ENCODE peak calls at places on chromosomes 5 and 9, in eight cellular contexts. W is heart left ventricle, H is AG10803, U is AG09309, F is A549, B is endodermal cell, L is WERI-Rb-1, C is bronchial epithelial cell. M is an unnamed sample.

GRCh38 chr5:149326611-149327010 is 18.7 kb upstream of the GRPEL2 start:
- DNase-seq in C (no peak), W (no peak), B (no peak), U (no peak), L (peak; percentile 66), F (no peak), H (no peak), M (no peak)

GRCh38 chr9:137438591-137439157 is 2.5 kb downstream of the ENTPD8 start:
- DNase-seq in W (peak; percentile 40), H (no peak), F (no peak), B (no peak), L (no peak), U (no peak), C (no peak), M (no peak)

GRCh38 chr9:19184144-19184917 is 46.2 kb upstream of the DENND4C start:
- DNase-seq in F (peak; percentile 74), U (peak; percentile 71), L (no peak), W (peak; percentile 75), B (peak; percentile 76), C (peak; percentile 75), H (peak; percentile 91), M (peak; percentile 88)

GRCh38 chr9:118786877-118787276 is 582.4 kb downstream of the BRINP1 start:
- DNase-seq in B (no peak), C (no peak), H (no peak), W (no peak), U (no peak), L (no peak), F (no peak), M (no peak)

GRCh38 chr9:28051559-28051958 is 478.3 kb upstream of the C9orf72 start:
- DNase-seq in C (no peak), W (no peak), L (no peak), F (no peak), H (peak; percentile 72), B (no peak), U (peak; percentile 31), M (no peak)

GRCh38 chr5:2177244-2177643 is 294.5 kb upstream of the IRX4 start:
- DNase-seq in C (no peak), B (no peak), H (no peak), W (no peak), U (no peak), L (no peak), F (no peak), M (no peak)

GRCh38 chr5:87113848-87114247 is 153.8 kb upstream of the RASA1 start:
- DNase-seq in C (peak; percentile 92), U (peak; percentile 51), F (no peak), W (no peak), B (no peak), L (no peak), H (peak; percentile 84), M (peak; percentile 40)

GRCh38 chr9:133437753-133438531 is 15.8 kb downstream of the ADAMTS13 start:
- DNase-seq in F (no peak), U (no peak), B (peak; percentile 82), H (no peak), L (peak; percentile 47), W (no peak), C (no peak), M (no peak)

GRCh38 chr9:97591535-97591934 is 41.6 kb downstream of the TSTD2 start:
- DNase-seq in F (no peak), H (no peak), W (no peak), B (no peak), C (no peak), L (no peak), U (no peak), M (no peak)

GRCh38 chr5:159304961-159305595 is 25.2 kb downstream of the IL12B start:
- DNase-seq in F (no peak), C (peak; percentile 72), H (no peak), W (no peak), B (no peak), U (no peak), L (no peak), M (no peak)

GRCh38 chr9:108837530-108837929 is 18.3 kb downstream of the ACTL7B start:
- DNase-seq in U (no peak), C (peak; percentile 95), L (peak; percentile 47), W (no peak), F (no peak), B (no peak), H (no peak), M (no peak)

GRCh38 chr5:55510523-55510880 is 24.3 kb downstream of the PLPP1 start:
- DNase-seq in C (no peak), L (no peak), F (no peak), H (no peak), B (no peak), U (no peak), W (no peak), M (no peak)

GRCh38 chr5:122089614-122090013 is 11.6 kb upstream of the LOX start:
- DNase-seq in B (no peak), F (no peak), U (peak; percentile 86), W (no peak), H (peak; percentile 94), L (no peak), C (peak; percentile 69), M (peak; percentile 56)

GRCh38 chr9:121013911-121014310 is 36.2 kb downstream of the C5 start:
- DNase-seq in F (no peak), C (no peak), B (no peak), H (no peak), L (no peak), U (no peak), W (no peak), M (no peak)

GRCh38 chr9:125433461-125434001 is 171.9 kb downstream of the GAPVD1 start:
- DNase-seq in B (no peak), W (no peak), L (no peak), U (no peak), C (no peak), F (no peak), H (peak; percentile 29), M (no peak)

GRCh38 chr5:181044093-181044599 is 4.1 kb downstream of the BTNL9 start:
- DNase-seq in L (no peak), C (no peak), U (no peak), B (peak; percentile 26), H (no peak), W (no peak), F (no peak), M (no peak)

GRCh38 chr5:111233050-111233370 is 8.8 kb downstream of the CAMK4 start:
- DNase-seq in F (no peak), H (no peak), C (no peak), W (no peak), L (no peak), U (no peak), B (no peak), M (no peak)
- H3K4me3 ChIP-seq in F (no peak overlapping the region), H (no peak overlapping the region), C (no peak overlapping the region), W (no peak overlapping the region), L (no peak overlapping the region), U (no peak overlapping the region), B (no peak overlapping the region), M (no peak overlapping the region)

GRCh38 chr5:146098047-146098446 is 7.3 kb downstream of the PLAC8L1 start:
- DNase-seq in H (no peak), F (no peak), W (no peak), C (no peak), B (no peak), U (no peak), L (no peak), M (no peak)

GRCh38 chr5:146107901-146108300 is 2.5 kb upstream of the PLAC8L1 start:
- DNase-seq in U (no peak), H (peak; percentile 73), W (no peak), L (no peak), B (no peak), F (no peak), C (no peak), M (no peak)

GRCh38 chr5:146101646-146102045 is 3.7 kb downstream of the PLAC8L1 start:
- DNase-seq in H (no peak), F (no peak), C (no peak), B (no peak), U (no peak), L (no peak), W (no peak), M (no peak)

GRCh38 chr5:146105477-146105876 is at the start of gene PLAC8L1:
- DNase-seq in U (no peak), L (no peak), H (no peak), W (no peak), B (no peak), F (no peak), C (no peak), M (no peak)

GRCh38 chr5:146103594-146103993 is 1.8 kb downstream of the PLAC8L1 start:
- DNase-seq in U (no peak), W (no peak), F (no peak), L (no peak), B (no peak), C (peak; percentile 86), H (no peak), M (peak; percentile 28)
- H3K4me3 ChIP-seq in U (no peak overlapping the region), W (no peak overlapping the region), F (no peak overlapping the region), L (no peak overlapping the region), B (no peak overlapping the region), C (no peak overlapping the region), H (no peak overlapping the region), M (no peak overlapping the region)

GRCh38 chr5:88142801-88143692 is 125.6 kb downstream of the TMEM161B start:
- DNase-seq in B (peak; percentile 49), H (peak; percentile 13), U (no peak), L (no peak), F (no peak), C (no peak), W (no peak), M (no peak)
- H3K4me3 ChIP-seq in B (no peak overlapping the region), H (peak overlapping the region; percentile 54), U (peak overlapping the region; percentile 47), L (no peak overlapping the region), F (peak overlapping the region; percentile 48), C (no peak overlapping the region), W (peak overlapping the region; percentile 65), M (peak overlapping the region; percentile 40)

GRCh38 chr5:135029468-135030122 is 4.4 kb downstream of the PITX1 start:
- DNase-seq in C (no peak), B (no peak), F (no peak), H (no peak), U (no peak), W (no peak), L (no peak), M (no peak)

GRCh38 chr5:135030691-135031145 is 3.3 kb downstream of the PITX1 start:
- DNase-seq in F (no peak), L (no peak), H (no peak), U (no peak), C (no peak), W (peak; percentile 34), B (no peak), M (no peak)

GRCh38 chr5:135028791-135029467 is 5.1 kb downstream of the PITX1 start:
- DNase-seq in B (peak; percentile 87), U (no peak), W (no peak), H (no peak), C (no peak), L (no peak), F (no peak), M (no peak)

GRCh38 chr5:135031146-135031812 is 2.7 kb downstream of the PITX1 start:
- DNase-seq in L (no peak), U (no peak), F (no peak), B (peak; percentile 89), C (no peak), H (peak; percentile 13), W (peak; percentile 48), M (no peak)

GRCh38 chr5:135030123-135030517 is 3.9 kb downstream of the PITX1 start:
- DNase-seq in F (no peak), W (peak; percentile 48), H (no peak), B (peak; percentile 60), L (peak; percentile 91), U (no peak), C (no peak), M (no peak)
- H3K4me3 ChIP-seq in F (no peak overlapping the region), W (peak overlapping the region; percentile 40), H (no peak overlapping the region), B (peak overlapping the region; percentile 83), L (no peak overlapping the region), U (peak overlapping the region; percentile 85), C (no peak overlapping the region), M (peak overlapping the region; percentile 77)

M was measured in skeletal muscle cell.